ENCODE peak calls at places on chromosome X, in ten cellular contexts. Z is IMR-90, P is hepatocyte, V is gastrocnemius medialis, L is fibroblast of the aortic adventitia, B is endodermal cell, R is mucosa of descending colon, M is ovary, G is bronchial epithelial cell, N is GM06990. T is an unnamed sample.

GRCh38 chrX:55072286-55072685 is 2.5 kb upstream of the PAGE2B start:
- DNase-seq in N (no peak), G (no peak), V (no peak), M (no peak), L (no peak), B (no peak), R (no peak), Z (no peak), P (no peak), T (no peak)

GRCh38 chrX:107978707-107979307 is 3.4 kb downstream of the TEX13B start:
- DNase-seq in L (peak), N (no peak), P (peak), V (no peak), Z (peak), B (peak), R (no peak), M (no peak), G (peak), T (no peak)

GRCh38 chrX:24528605-24529004 is 63.5 kb downstream of the PDK3 start:
- DNase-seq in P (no peak), N (no peak), G (no peak), Z (no peak), V (no peak), R (no peak), M (no peak), B (no peak), L (no peak), T (no peak)

GRCh38 chrX:54446084-54446483 is 5.9 kb downstream of the TSR2 start:
- DNase-seq in G (no peak), P (no peak), N (no peak), B (peak), L (no peak), M (no peak), R (no peak), Z (no peak), V (no peak), T (no peak)

GRCh38 chrX:78527263-78527662 is 131.9 kb downstream of the RTL3 start:
- DNase-seq in R (no peak), P (no peak), N (no peak), B (no peak), L (peak), G (peak), M (no peak), V (no peak), Z (peak), T (no peak)

GRCh38 chrX:72069380-72070160 is 62.1 kb downstream of the RTL5 start:
- DNase-seq in P (no peak), M (no peak), L (no peak), Z (no peak), R (no peak), B (no peak), G (no peak), N (no peak), V (no peak), T (no peak)

GRCh38 chrX:123878177-123878576 is 18.3 kb downstream of the XIAP start:
- DNase-seq in L (peak), G (no peak), M (no peak), B (no peak), Z (peak), R (no peak), V (no peak), P (no peak), N (no peak), T (no peak)

GRCh38 chrX:109487640-109488039 is 5.8 kb upstream of the GUCY2F start:
- DNase-seq in M (no peak), B (no peak), P (no peak), V (no peak), R (no peak), G (no peak), N (peak), Z (no peak), L (no peak), T (no peak)

GRCh38 chrX:141220342-141221008 is 21.8 kb downstream of the SPANXC start:
- DNase-seq in Z (peak), B (no peak), R (no peak), M (no peak), V (no peak), N (no peak), L (peak), G (peak), P (peak), T (no peak)

DNA sequence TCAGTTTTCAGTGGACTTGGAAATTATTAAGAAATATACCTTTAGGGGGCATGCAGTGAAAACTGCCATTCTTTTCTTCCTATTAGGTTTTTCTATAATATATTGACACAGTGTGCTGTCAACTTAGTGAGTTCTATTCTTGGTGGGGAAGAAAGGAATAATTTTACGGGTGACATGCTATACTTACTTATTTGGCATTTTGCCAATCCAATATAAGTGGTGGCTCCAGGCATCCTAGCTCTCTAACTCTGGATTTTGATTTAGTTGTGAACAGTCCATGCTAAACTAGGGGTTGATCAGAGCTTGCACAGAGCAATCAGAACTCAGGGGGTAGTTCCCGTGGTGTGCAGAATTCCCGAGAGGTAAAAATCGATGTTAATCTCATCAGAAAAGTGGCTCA is 277.7 kb upstream of the FTHL17 start:
- DNase-seq in L (no peak), B (no peak), M (no peak), N (no peak), Z (no peak), R (no peak), V (no peak), P (no peak), G (no peak), T (no peak)
- H3K4me3 ChIP-seq in L (no peak), B (no peak), M (no peak), N (no peak), Z (no peak), R (no peak), V (no peak), P (no peak), G (no peak), T (no peak)

DNA sequence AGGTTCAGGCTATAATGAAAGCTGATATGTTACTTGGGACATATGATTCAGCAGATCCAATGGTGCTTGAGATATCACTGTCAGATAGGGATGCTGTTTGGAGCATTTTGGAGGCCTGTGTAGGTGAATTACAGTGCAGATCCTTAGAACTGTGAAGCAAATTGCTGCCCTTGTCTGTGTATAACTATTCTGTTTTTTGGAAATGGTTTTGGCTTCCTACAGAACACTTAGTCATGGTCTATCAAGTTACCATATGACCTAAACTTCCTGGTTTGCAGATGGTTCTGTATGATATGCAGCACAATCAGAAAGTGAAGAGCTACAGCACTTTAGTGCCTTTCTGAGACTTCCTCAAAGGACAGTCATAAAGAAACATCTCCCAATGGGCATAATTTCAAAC is 688.6 kb downstream of the SH3BGRL start:
- DNase-seq in M (no peak), G (no peak), N (no peak), B (no peak), R (no peak), V (no peak), Z (no peak), P (no peak), L (no peak), T (no peak)
- TF ChIP-seq CTCF in M (no peak), G (no peak), N (no peak), B (no peak), R (no peak), V (no peak), Z (no peak), P (no peak), L (no peak), T (no peak)

DNA sequence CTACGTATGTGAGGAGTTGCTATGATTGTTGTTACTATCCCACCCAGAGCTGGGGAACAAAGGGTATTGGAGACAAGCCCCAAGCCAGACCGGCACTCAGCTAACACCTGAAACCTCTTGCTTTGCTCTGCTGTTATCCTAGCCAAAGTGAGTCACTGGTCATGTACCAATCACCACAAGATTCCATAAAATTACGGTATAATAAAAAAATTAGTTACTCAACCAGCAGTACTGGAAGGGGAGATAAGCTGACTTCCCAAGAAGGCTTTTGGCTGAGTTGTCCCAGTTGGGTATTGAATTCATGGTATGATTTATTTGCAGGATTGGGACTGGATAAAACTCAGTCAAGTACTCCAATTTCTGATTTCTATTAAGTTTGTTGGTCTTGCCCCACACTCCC is 5.3 kb downstream of the EDA2R start:
- DNase-seq in Z (peak), G (peak), B (no peak), N (no peak), M (no peak), V (no peak), L (peak), P (no peak), R (no peak), T (peak)
- H3K4me3 ChIP-seq in Z (no peak), G (no peak), B (no peak), N (no peak), M (no peak), V (no peak), L (peak), P (no peak), R (no peak), T (no peak)

GRCh38 chrX:318739-319578 is at the start of gene GTPBP6:
- DNase-seq in B (peak), V (peak), N (peak), Z (peak), R (peak), G (peak), P (peak), L (peak), M (peak), T (peak)
- TF ChIP-seq CTCF in B (peak), V (peak), N (peak), Z (peak), R (peak), G (peak), P (peak), L (peak), M (no peak), T (no peak)

DNA sequence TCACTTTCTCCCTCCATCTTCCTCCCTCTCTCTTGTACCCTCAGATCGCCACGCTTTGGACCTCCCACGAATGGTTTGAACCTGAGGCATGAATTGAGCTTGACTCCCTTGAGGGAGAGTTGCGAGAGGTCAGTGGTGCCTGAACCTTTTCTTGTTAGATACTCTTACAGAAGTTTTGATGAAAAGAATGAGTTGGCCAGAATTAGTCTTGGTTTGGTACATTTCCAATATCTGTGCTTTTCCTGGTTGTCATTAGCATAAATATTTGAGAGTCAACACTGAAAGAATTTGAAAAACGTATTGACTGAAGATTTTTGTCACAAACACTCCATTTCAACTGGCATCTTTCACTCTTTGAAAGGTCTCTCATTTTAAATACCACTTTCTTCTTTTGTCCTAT is 510.6 kb upstream of the DIPK2B start:
- DNase-seq in V (no peak), P (no peak), M (no peak), Z (peak), R (no peak), B (no peak), G (peak), N (no peak), L (no peak), T (no peak)
- H3K4me3 ChIP-seq in V (no peak), P (no peak), M (no peak), Z (peak), R (no peak), B (no peak), G (no peak), N (no peak), L (no peak), T (no peak)

GRCh38 chrX:106284431-106285025 is 116.4 kb downstream of the PWWP3B start:
- DNase-seq in P (no peak), B (no peak), L (no peak), Z (no peak), R (no peak), N (no peak), V (no peak), M (no peak), G (peak), T (no peak)
- TF ChIP-seq CTCF in P (no peak), B (no peak), L (no peak), Z (no peak), R (no peak), N (no peak), V (no peak), M (no peak), G (no peak), T (no peak)

GRCh38 chrX:119238557-119238956 is 2.5 kb downstream of the PGRMC1 start:
- DNase-seq in B (no peak), R (no peak), G (peak), P (no peak), N (no peak), V (no peak), Z (peak), M (no peak), L (peak), T (no peak)
- H3K4me3 ChIP-seq in B (peak), R (no peak), G (no peak), P (no peak), N (no peak), V (no peak), Z (peak), M (no peak), L (peak), T (no peak)

GRCh38 chrX:84363054-84363453 is 139.2 kb downstream of the HDX start:
- DNase-seq in R (no peak), B (no peak), M (no peak), G (no peak), V (no peak), L (peak), Z (no peak), N (no peak), P (no peak), T (no peak)

GRCh38 chrX:84362184-84362838 is 139.9 kb downstream of the HDX start:
- DNase-seq in Z (peak), V (peak), G (no peak), P (peak), R (no peak), L (peak), N (no peak), B (no peak), M (no peak), T (no peak)

GRCh38 chrX:84363674-84364073 is 138.6 kb downstream of the HDX start:
- DNase-seq in G (no peak), M (no peak), V (no peak), R (no peak), Z (no peak), P (no peak), L (no peak), N (no peak), B (no peak), T (no peak)
- TF ChIP-seq CTCF in G (no peak), M (no peak), V (no peak), R (no peak), Z (no peak), P (no peak), L (no peak), N (no peak), B (no peak), T (no peak)

DNA sequence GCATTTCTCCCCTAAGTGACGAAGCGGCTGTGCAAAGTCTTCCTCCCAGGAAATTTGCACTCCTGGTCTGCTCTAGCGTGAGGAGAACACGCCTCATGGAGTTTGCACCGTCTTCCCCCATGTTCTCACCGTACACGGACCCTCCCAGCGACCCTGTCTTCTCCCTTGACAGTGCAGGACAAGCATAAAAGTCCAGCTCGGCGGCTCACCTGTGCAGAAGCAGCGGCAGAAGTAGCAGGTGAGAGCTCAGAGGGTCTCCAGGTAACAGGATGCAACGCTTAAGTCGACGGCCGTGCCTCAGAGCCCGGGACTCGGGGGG is 314 bp downstream of the P2RY8 start:
- DNase-seq in Z (no peak), L (no peak), G (no peak), B (no peak), P (no peak), M (no peak), V (no peak), R (no peak), N (no peak), T (no peak)
- H3K4me3 ChIP-seq in Z (no peak), L (no peak), G (no peak), B (no peak), P (no peak), M (no peak), V (peak), R (peak), N (peak), T (no peak)

T was measured in lower leg skin.